ENCODE peak calls at places on chromosomes 1 and 21, in five cellular contexts. U is A549, F is ovary, Q is GM12891, K is stomach. P is an unnamed sample.
A peak's percentile ranks its signal among the peaks of the same experiment; 100 is the strongest.

GRCh38 chr1:206972725-206973124 is 2.5 kb upstream of the FCAMR start:
- DNase-seq in U (no peak), F (no peak), Q (no peak), K (no peak), P (no peak)

GRCh38 chr21:31914472-31914871 is 41.7 kb downstream of the HUNK start:
- DNase-seq in U (no peak), F (no peak), Q (no peak), K (no peak), P (peak; percentile 59)

GRCh38 chr1:17538428-17539130 is 919 bp upstream of the ARHGEF10L start:
- DNase-seq in U (no peak), F (peak; percentile 68), Q (no peak), K (no peak), P (peak; percentile 40)

GRCh38 chr1:163401211-163401610 is 79.5 kb downstream of the NUF2 start:
- DNase-seq in U (no peak), F (no peak), Q (no peak), K (no peak), P (no peak)

GRCh38 chr21:38819719-38820147 is 14.0 kb downstream of the ETS2 start:
- DNase-seq in U (peak; percentile 54), F (no peak), Q (no peak), K (peak; percentile 58), P (peak; percentile 92)

GRCh38 chr1:236395780-236396664 is 1.9 kb downstream of the EDARADD start:
- DNase-seq in U (no peak), F (no peak), Q (no peak), K (no peak), P (peak; percentile 20)

GRCh38 chr1:226921504-226921903 is 18.6 kb upstream of the COQ8A start:
- DNase-seq in U (no peak), F (no peak), Q (no peak), K (no peak), P (no peak)

GRCh38 chr1:210332233-210332632 is 3.5 kb downstream of the HHAT start:
- DNase-seq in U (no peak), F (no peak), Q (no peak), K (no peak), P (no peak)

GRCh38 chr1:7402548-7402850 is 368.6 kb upstream of the VAMP3 start:
- DNase-seq in U (no peak), F (no peak), Q (no peak), K (no peak), P (no peak)

GRCh38 chr1:206736878-206737728 is 33.5 kb upstream of the IL19 start:
- DNase-seq in U (no peak), F (no peak), Q (no peak), K (no peak), P (no peak)

GRCh38 chr1:115099693-115100050 is 10.4 kb upstream of the TSPAN2 start:
- DNase-seq in U (no peak), F (no peak), Q (no peak), K (no peak), P (no peak)

GRCh38 chr1:210448293-210448892 is 119.7 kb downstream of the HHAT start:
- DNase-seq in U (peak; percentile 58), F (no peak), Q (peak; percentile 7), K (no peak), P (peak; percentile 5)

GRCh38 chr21:14120091-14120734 is 90.5 kb downstream of the LIPI start:
- DNase-seq in U (peak; percentile 34), F (no peak), Q (no peak), K (peak; percentile 53), P (peak; percentile 27)

GRCh38 chr1:31095298-31095981 is 29.9 kb upstream of the PUM1 start:
- DNase-seq in U (no peak), F (no peak), Q (no peak), K (no peak), P (no peak)

GRCh38 chr1:84174051-84174556 is 30.0 kb downstream of the PRKACB start:
- DNase-seq in U (peak; percentile 83), F (no peak), Q (no peak), K (no peak), P (no peak)

GRCh38 chr1:182229907-182230522 is 161.6 kb downstream of the GLUL start:
- DNase-seq in U (no peak), F (no peak), Q (no peak), K (no peak), P (no peak)

GRCh38 chr1:56645663-56646330 is 683 bp downstream of the PRKAA2 start:
- DNase-seq in U (peak; percentile 14), F (no peak), Q (no peak), K (peak; percentile 29), P (peak; percentile 31)

GRCh38 chr21:42614811-42615342 is 38.5 kb upstream of the PDE9A start:
- DNase-seq in U (peak; percentile 50), F (no peak), Q (no peak), K (peak; percentile 49), P (peak; percentile 18)

GRCh38 chr1:245997471-245998258 is 509.4 kb downstream of the SMYD3 start:
- DNase-seq in U (peak; percentile 29), F (no peak), Q (no peak), K (peak; percentile 88), P (peak; percentile 26)

GRCh38 chr1:11566042-11566825 is 87.3 kb downstream of the DISP3 start:
- DNase-seq in U (no peak), F (no peak), Q (no peak), K (no peak), P (no peak)

GRCh38 chr1:31782066-31782762 is 18.1 kb upstream of the ADGRB2 start:
- DNase-seq in U (no peak), F (no peak), Q (no peak), K (no peak), P (no peak)

GRCh38 chr1:181086926-181087325 is 1.6 kb upstream of the IER5 start:
- DNase-seq in U (peak; percentile 73), F (no peak), Q (no peak), K (no peak), P (no peak)

GRCh38 chr1:52193985-52194384 is 52.1 kb downstream of the ZFYVE9 start:
- DNase-seq in U (no peak), F (no peak), Q (no peak), K (no peak), P (no peak)

GRCh38 chr21:38679531-38679930 is 126.2 kb upstream of the ETS2 start:
- DNase-seq in U (no peak), F (no peak), Q (no peak), K (no peak), P (no peak)

GRCh38 chr1:30257742-30258380 is 465.5 kb downstream of the MATN1 start:
- DNase-seq in U (no peak), F (no peak), Q (no peak), K (no peak), P (no peak)

GRCh38 chr1:226629896-226630550 is 81.5 kb downstream of the STUM start:
- DNase-seq in U (no peak), F (peak; percentile 19), Q (no peak), K (no peak), P (no peak)

GRCh38 chr1:8075511-8076051 is 49.5 kb upstream of the ERRFI1 start:
- DNase-seq in U (peak; percentile 72), F (no peak), Q (no peak), K (no peak), P (peak; percentile 40)

GRCh38 chr1:228062085-228062791 is 20.3 kb upstream of the ARF1 start:
- DNase-seq in U (no peak), F (peak; percentile 15), Q (no peak), K (peak; percentile 24), P (no peak)

GRCh38 chr1:40004857-40005256 is 35.7 kb upstream of the CAP1 start:
- DNase-seq in U (no peak), F (no peak), Q (no peak), K (no peak), P (no peak)

GRCh38 chr1:212609701-212610574 is 1.4 kb downstream of the ATF3 start:
- DNase-seq in U (no peak), F (no peak), Q (no peak), K (no peak), P (no peak)
- TF ChIP-seq POLR2A in U (no peak), F (no peak), Q (no peak), K (no peak), P (no peak)

GRCh38 chr1:2133039-2133878 is 61.3 kb downstream of the FAAP20 start:
- DNase-seq in U (peak; percentile 95), F (peak; percentile 99), Q (peak; percentile 97), K (peak; percentile 98), P (peak; percentile 94)
- TF ChIP-seq POLR2A in U (no peak), F (peak; percentile 84), Q (no peak), K (no peak), P (no peak)

DNA sequence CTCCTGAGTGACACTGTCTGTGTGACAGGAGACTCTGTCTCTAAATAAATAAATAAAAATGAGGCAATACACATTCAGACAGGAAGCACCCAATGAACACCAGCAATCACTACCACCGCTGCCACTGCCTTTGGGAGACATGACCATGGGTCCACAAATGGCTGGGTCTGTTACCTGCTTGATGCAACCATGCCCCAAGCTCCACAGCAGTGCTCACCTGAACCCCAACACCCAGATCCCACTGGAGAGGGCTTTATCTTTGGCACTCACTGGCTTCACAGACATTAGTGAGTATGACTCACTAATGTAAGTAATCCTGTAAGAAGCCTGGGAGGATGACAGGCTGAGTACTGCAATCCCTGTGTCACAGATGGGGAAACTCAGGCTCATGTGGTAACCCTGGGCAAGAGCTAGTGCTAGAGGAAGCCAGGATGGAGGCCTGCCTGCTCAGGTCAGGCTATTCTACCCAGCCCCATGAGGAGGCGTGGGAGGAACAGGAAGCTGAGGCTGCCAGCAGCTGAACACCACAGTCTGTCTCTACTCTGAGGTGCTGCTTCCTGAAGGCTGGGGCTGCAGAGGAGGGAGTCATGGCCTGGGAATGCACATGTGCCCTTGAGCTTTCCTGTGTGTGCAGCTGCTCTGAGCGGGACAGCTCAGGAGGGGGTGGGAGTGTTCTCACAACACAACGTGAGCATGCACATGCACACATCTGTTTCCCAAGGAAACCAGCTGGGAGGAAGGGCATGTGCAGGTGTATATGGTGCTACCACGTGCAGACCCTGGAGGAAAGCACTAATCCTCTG is 43.0 kb downstream of the SLC9A1 start:
- DNase-seq in U (peak; percentile 81), F (peak; percentile 91), Q (peak; percentile 84), K (peak; percentile 76), P (peak; percentile 41)
- TF ChIP-seq POLR2A in U (no peak), F (no peak), Q (peak; percentile 11), K (no peak), P (no peak)

DNA sequence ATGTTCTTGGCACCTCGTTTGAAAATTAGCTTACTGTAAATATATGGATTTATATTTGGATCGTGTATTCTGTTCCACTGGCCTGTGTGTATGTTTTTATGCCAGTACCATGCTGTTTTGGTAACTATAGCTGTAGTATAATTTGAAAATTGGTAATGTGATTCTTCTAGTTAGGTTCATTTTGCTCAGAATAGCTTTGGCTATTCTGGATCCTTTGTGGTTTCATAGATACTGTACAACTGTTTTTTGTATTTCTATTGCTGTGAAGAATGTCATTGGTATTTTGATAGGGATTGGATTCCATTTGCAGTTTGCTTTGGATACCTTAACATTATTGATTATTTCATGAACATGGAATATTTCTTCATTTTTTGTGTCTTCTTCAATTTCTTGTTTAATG is 490.2 kb downstream of the BRINP3 start:
- DNase-seq in U (no peak), F (no peak), Q (no peak), K (no peak), P (no peak)
- TF ChIP-seq POLR2A in U (no peak), F (no peak), Q (no peak), K (no peak), P (no peak)

GRCh38 chr1:167641786-167642500 is 11.9 kb downstream of the RCSD1 start:
- DNase-seq in U (no peak), F (no peak), Q (no peak), K (no peak), P (no peak)
- TF ChIP-seq POLR2A in U (no peak), F (no peak), Q (no peak), K (no peak), P (no peak)

GRCh38 chr1:1873186-1873585 is 17.7 kb downstream of the GNB1 start:
- DNase-seq in U (no peak), F (peak; percentile 28), Q (no peak), K (peak; percentile 74), P (peak; percentile 84)
- TF ChIP-seq POLR2A in U (no peak), F (no peak), Q (no peak), K (no peak), P (no peak)

GRCh38 chr1:233730809-233731208 is 116.9 kb downstream of the KCNK1 start:
- DNase-seq in U (no peak), F (no peak), Q (no peak), K (no peak), P (no peak)
- TF ChIP-seq POLR2A in U (no peak), F (no peak), Q (no peak), K (no peak), P (no peak)

P was measured in thyroid gland.